ENCODE peak calls at places on chromosomes 6 and 20, in ten cellular contexts. M, H, S, T, E, C, F, L, A and Q are unnamed samples.

GRCh38 chr6:31575952-31576684 is 753 bp downstream of the TNF start:
- DNase-seq in M (no peak), H (no peak), S (no peak), T (no peak), E (no peak), C (no peak), F (no peak), L (no peak), A (no peak), Q (no peak)

GRCh38 chr20:4153251-4153650 is 137.9 kb upstream of the RNF24 start:
- DNase-seq in M (no peak), H (no peak), S (no peak), T (no peak), E (no peak), C (no peak), F (no peak), L (no peak), A (no peak), Q (no peak)

GRCh38 chr6:144349690-144350132 is 64.6 kb downstream of the UTRN start:
- DNase-seq in M (no peak), H (no peak), S (no peak), T (no peak), E (peak), C (peak), F (no peak), L (peak), A (peak), Q (peak)

GRCh38 chr20:17448071-17448470 is 83.1 kb downstream of the BFSP1 start:
- DNase-seq in M (no peak), H (no peak), S (no peak), T (no peak), E (no peak), C (no peak), F (no peak), L (peak), A (no peak), Q (no peak)

GRCh38 chr20:17229256-17229655 is 2.4 kb downstream of the PCSK2 start:
- DNase-seq in M (no peak), H (no peak), S (no peak), T (no peak), E (no peak), C (no peak), F (no peak), L (no peak), A (no peak), Q (no peak)

GRCh38 chr20:53872561-53873248 is 197.7 kb downstream of the BCAS1 start:
- DNase-seq in M (peak), H (no peak), S (no peak), T (no peak), E (no peak), C (no peak), F (no peak), L (peak), A (no peak), Q (no peak)

GRCh38 chr6:170028629-170029345 is 262.1 kb downstream of the DLL1 start:
- DNase-seq in M (no peak), H (no peak), S (no peak), T (no peak), E (no peak), C (no peak), F (no peak), L (no peak), A (no peak), Q (no peak)

GRCh38 chr6:125922322-125922860 is 34.2 kb upstream of the HINT3 start:
- DNase-seq in M (no peak), H (no peak), S (no peak), T (no peak), E (no peak), C (no peak), F (no peak), L (no peak), A (no peak), Q (no peak)

GRCh38 chr20:45934587-45935415 is at the start of gene PCIF1:
- DNase-seq in M (peak), H (peak), S (peak), T (peak), E (peak), C (peak), F (peak), L (peak), A (peak), Q (peak)

GRCh38 chr6:105196076-105196475 is 16.3 kb upstream of the POPDC3 start:
- DNase-seq in M (no peak), H (no peak), S (no peak), T (no peak), E (no peak), C (no peak), F (no peak), L (no peak), A (no peak), Q (no peak)

GRCh38 chr6:3849681-3850450 is 693 bp downstream of the FAM50B start:
- DNase-seq in M (peak), H (no peak), S (no peak), T (no peak), E (no peak), C (no peak), F (no peak), L (no peak), A (peak), Q (no peak)

GRCh38 chr6:152478377-152479010 is 158.7 kb downstream of the SYNE1 start:
- DNase-seq in M (no peak), H (no peak), S (no peak), T (no peak), E (no peak), C (no peak), F (no peak), L (no peak), A (no peak), Q (no peak)

GRCh38 chr6:30163090-30163917 is at the start of gene TRIM15:
- DNase-seq in M (no peak), H (no peak), S (no peak), T (no peak), E (no peak), C (peak), F (no peak), L (no peak), A (no peak), Q (no peak)

GRCh38 chr6:133947302-133947900 is 5.6 kb upstream of the TBPL1 start:
- DNase-seq in M (no peak), H (no peak), S (no peak), T (no peak), E (no peak), C (no peak), F (no peak), L (no peak), A (no peak), Q (no peak)

GRCh38 chr6:36676142-36677058 is 2.1 kb upstream of the CDKN1A start:
- DNase-seq in M (no peak), H (no peak), S (no peak), T (no peak), E (no peak), C (peak), F (no peak), L (peak), A (peak), Q (no peak)

GRCh38 chr20:53834749-53835148 is 235.6 kb downstream of the BCAS1 start:
- DNase-seq in M (no peak), H (no peak), S (no peak), T (no peak), E (no peak), C (no peak), F (no peak), L (no peak), A (no peak), Q (no peak)

GRCh38 chr6:107637914-107638313 is 148.0 kb downstream of the SOBP start:
- DNase-seq in M (no peak), H (no peak), S (no peak), T (no peak), E (no peak), C (no peak), F (no peak), L (no peak), A (no peak), Q (no peak)

GRCh38 chr6:108693406-108694154 is 132.9 kb downstream of the FOXO3 start:
- DNase-seq in M (no peak), H (no peak), S (no peak), T (no peak), E (no peak), C (no peak), F (no peak), L (peak), A (no peak), Q (no peak)

GRCh38 chr6:1327630-1328029 is 15.7 kb downstream of the FOXQ1 start:
- DNase-seq in M (no peak), H (no peak), S (no peak), T (no peak), E (no peak), C (no peak), F (no peak), L (no peak), A (no peak), Q (no peak)